ENCODE peak calls at places on chromosome 17, in ten cellular contexts. One of them, this sample, is unnamed.

GRCh38 chr17:63550816-63551639 is 751 bp downstream of the DCAF7 start:
- DNase-seq in nephron progenitor cell: peak; percentile 46
- DNase-seq in endothelial cell: peak; percentile 43
- DNase-seq in progenitor cell of endocrine pancreas: no peak
- DNase-seq in SK-N-SH: peak; percentile 72
- DNase-seq in lower leg skin: peak; percentile 78
- DNase-seq in HFF-Myc: no peak
- DNase-seq in K562: peak; percentile 49
- DNase-seq in heart left ventricle: no peak
- DNase-seq in heart right ventricle: no peak
- DNase-seq in this sample: peak; percentile 70

GRCh38 chr17:50146230-50146926 is 4.1 kb downstream of the PPP1R9B start:
- DNase-seq in K562: no peak
- DNase-seq in nephron progenitor cell: no peak
- DNase-seq in SK-N-SH: no peak
- DNase-seq in lower leg skin: no peak
- DNase-seq in heart right ventricle: no peak
- DNase-seq in heart left ventricle: no peak
- DNase-seq in progenitor cell of endocrine pancreas: no peak
- DNase-seq in HFF-Myc: no peak
- DNase-seq in endothelial cell: no peak
- DNase-seq in this sample: no peak

GRCh38 chr17:79907855-79908254 is 68.6 kb upstream of the CBX4 start:
- DNase-seq in heart left ventricle: no peak
- DNase-seq in HFF-Myc: no peak
- DNase-seq in SK-N-SH: no peak
- DNase-seq in K562: no peak
- DNase-seq in endothelial cell: no peak
- DNase-seq in progenitor cell of endocrine pancreas: no peak
- DNase-seq in lower leg skin: no peak
- DNase-seq in heart right ventricle: no peak
- DNase-seq in nephron progenitor cell: no peak
- DNase-seq in this sample: no peak

GRCh38 chr17:80252871-80253270 is 7.8 kb upstream of the RNF213 start:
- DNase-seq in SK-N-SH: peak; percentile 89
- DNase-seq in K562: no peak
- DNase-seq in endothelial cell: peak; percentile 64
- DNase-seq in nephron progenitor cell: peak; percentile 67
- DNase-seq in heart left ventricle: peak; percentile 48
- DNase-seq in progenitor cell of endocrine pancreas: peak; percentile 34
- DNase-seq in HFF-Myc: no peak
- DNase-seq in lower leg skin: no peak
- DNase-seq in heart right ventricle: no peak
- DNase-seq in this sample: peak; percentile 92

GRCh38 chr17:32835291-32835761 is 41.6 kb downstream of the MYO1D start:
- DNase-seq in endothelial cell: no peak
- DNase-seq in progenitor cell of endocrine pancreas: no peak
- DNase-seq in SK-N-SH: no peak
- DNase-seq in K562: no peak
- DNase-seq in lower leg skin: no peak
- DNase-seq in heart left ventricle: no peak
- DNase-seq in heart right ventricle: no peak
- DNase-seq in nephron progenitor cell: no peak
- DNase-seq in HFF-Myc: no peak
- DNase-seq in this sample: no peak

GRCh38 chr17:51103451-51103850 is 17.2 kb downstream of the SPAG9 start:
- DNase-seq in K562: no peak
- DNase-seq in progenitor cell of endocrine pancreas: no peak
- DNase-seq in endothelial cell: no peak
- DNase-seq in SK-N-SH: no peak
- DNase-seq in nephron progenitor cell: no peak
- DNase-seq in heart right ventricle: no peak
- DNase-seq in lower leg skin: peak; percentile 61
- DNase-seq in heart left ventricle: no peak
- DNase-seq in HFF-Myc: no peak
- DNase-seq in this sample: no peak

GRCh38 chr17:6105608-6106007 is 35.4 kb downstream of the WSCD1 start:
- DNase-seq in lower leg skin: peak; percentile 56
- DNase-seq in K562: no peak
- DNase-seq in HFF-Myc: no peak
- DNase-seq in heart right ventricle: no peak
- DNase-seq in progenitor cell of endocrine pancreas: no peak
- DNase-seq in heart left ventricle: no peak
- DNase-seq in nephron progenitor cell: no peak
- DNase-seq in SK-N-SH: no peak
- DNase-seq in endothelial cell: no peak
- DNase-seq in this sample: peak; percentile 0

GRCh38 chr17:40727447-40728231 is 24.1 kb upstream of the KRT24 start:
- DNase-seq in nephron progenitor cell: no peak
- DNase-seq in endothelial cell: no peak
- DNase-seq in K562: no peak
- DNase-seq in heart right ventricle: no peak
- DNase-seq in lower leg skin: no peak
- DNase-seq in SK-N-SH: no peak
- DNase-seq in HFF-Myc: no peak
- DNase-seq in heart left ventricle: no peak
- DNase-seq in progenitor cell of endocrine pancreas: no peak
- DNase-seq in this sample: no peak

GRCh38 chr17:76826290-76827138 is 41.7 kb upstream of the MGAT5B start:
- DNase-seq in K562: no peak
- DNase-seq in HFF-Myc: no peak
- DNase-seq in endothelial cell: no peak
- DNase-seq in heart left ventricle: no peak
- DNase-seq in nephron progenitor cell: peak; percentile 18
- DNase-seq in progenitor cell of endocrine pancreas: no peak
- DNase-seq in SK-N-SH: peak; percentile 53
- DNase-seq in lower leg skin: no peak
- DNase-seq in heart right ventricle: no peak
- DNase-seq in this sample: no peak
- TF ChIP-seq CTCF in K562: no peak
- TF ChIP-seq CTCF in HFF-Myc: no peak
- TF ChIP-seq CTCF in endothelial cell: no peak
- TF ChIP-seq CTCF in heart left ventricle: no peak
- TF ChIP-seq CTCF in nephron progenitor cell: no peak
- TF ChIP-seq CTCF in progenitor cell of endocrine pancreas: no peak
- TF ChIP-seq CTCF in SK-N-SH: no peak
- TF ChIP-seq CTCF in lower leg skin: no peak
- TF ChIP-seq CTCF in heart right ventricle: no peak
- TF ChIP-seq CTCF in this sample: no peak

DNA sequence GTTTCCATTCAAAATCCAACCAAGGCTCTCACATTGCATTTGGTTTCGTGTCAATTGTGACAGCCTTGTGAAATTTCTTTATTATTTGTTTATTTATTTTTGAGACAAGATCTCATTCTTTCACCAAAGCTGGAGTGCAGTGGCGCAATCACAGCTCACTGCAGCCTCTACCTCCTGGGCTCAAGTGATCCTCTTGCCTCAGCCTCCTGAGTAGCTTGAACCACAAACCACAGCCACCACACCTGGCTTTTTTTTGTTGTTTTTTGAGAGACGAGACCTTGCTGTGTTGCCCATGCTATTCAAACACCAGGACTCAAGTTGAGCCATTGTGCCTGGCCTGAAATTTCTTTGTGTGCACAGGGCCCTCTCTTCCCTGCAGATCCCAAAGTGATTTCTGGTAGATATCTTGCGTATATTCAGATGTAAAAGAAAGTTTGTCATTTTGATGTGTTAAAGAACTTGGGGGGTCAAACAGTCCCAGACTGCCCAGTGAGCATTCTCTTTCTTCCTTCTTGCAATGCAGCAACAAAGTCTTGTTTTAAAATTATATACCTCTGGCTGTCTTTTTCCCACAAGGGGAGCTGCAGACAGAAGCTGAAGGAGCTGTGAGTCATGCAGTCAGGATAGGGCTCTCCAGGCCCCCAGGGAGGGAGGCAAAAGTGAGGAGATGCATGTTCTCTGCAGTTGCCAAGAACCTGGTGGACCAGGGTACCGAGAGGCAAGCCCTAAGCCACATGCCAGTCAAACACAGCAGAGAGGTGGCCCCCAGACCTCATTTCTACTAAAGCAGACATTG is 15.5 kb upstream of the USP22 start:
- DNase-seq in HFF-Myc: no peak
- DNase-seq in K562: no peak
- DNase-seq in nephron progenitor cell: no peak
- DNase-seq in lower leg skin: no peak
- DNase-seq in endothelial cell: no peak
- DNase-seq in SK-N-SH: no peak
- DNase-seq in heart right ventricle: no peak
- DNase-seq in progenitor cell of endocrine pancreas: no peak
- DNase-seq in heart left ventricle: no peak
- DNase-seq in this sample: no peak
- TF ChIP-seq CTCF in HFF-Myc: peak; percentile 10
- TF ChIP-seq CTCF in K562: no peak
- TF ChIP-seq CTCF in nephron progenitor cell: no peak
- TF ChIP-seq CTCF in lower leg skin: no peak
- TF ChIP-seq CTCF in endothelial cell: no peak
- TF ChIP-seq CTCF in SK-N-SH: peak; percentile 46
- TF ChIP-seq CTCF in heart right ventricle: no peak
- TF ChIP-seq CTCF in progenitor cell of endocrine pancreas: no peak
- TF ChIP-seq CTCF in heart left ventricle: no peak
- TF ChIP-seq CTCF in this sample: no peak

GRCh38 chr17:64618848-64619247 is 43.3 kb downstream of the SMURF2 start:
- DNase-seq in nephron progenitor cell: no peak
- DNase-seq in heart left ventricle: no peak
- DNase-seq in HFF-Myc: no peak
- DNase-seq in lower leg skin: no peak
- DNase-seq in endothelial cell: no peak
- DNase-seq in heart right ventricle: no peak
- DNase-seq in K562: no peak
- DNase-seq in progenitor cell of endocrine pancreas: no peak
- DNase-seq in SK-N-SH: no peak
- DNase-seq in this sample: no peak

GRCh38 chr17:64625541-64625940 is 36.6 kb downstream of the SMURF2 start:
- DNase-seq in K562: no peak
- DNase-seq in progenitor cell of endocrine pancreas: no peak
- DNase-seq in nephron progenitor cell: no peak
- DNase-seq in SK-N-SH: no peak
- DNase-seq in heart left ventricle: no peak
- DNase-seq in HFF-Myc: no peak
- DNase-seq in endothelial cell: no peak
- DNase-seq in heart right ventricle: no peak
- DNase-seq in lower leg skin: no peak
- DNase-seq in this sample: no peak

GRCh38 chr17:64626827-64627226 is 35.3 kb downstream of the SMURF2 start:
- DNase-seq in lower leg skin: no peak
- DNase-seq in K562: no peak
- DNase-seq in nephron progenitor cell: no peak
- DNase-seq in HFF-Myc: no peak
- DNase-seq in progenitor cell of endocrine pancreas: no peak
- DNase-seq in endothelial cell: no peak
- DNase-seq in heart right ventricle: no peak
- DNase-seq in heart left ventricle: no peak
- DNase-seq in SK-N-SH: no peak
- DNase-seq in this sample: no peak

GRCh38 chr17:64621772-64622171 is 40.3 kb downstream of the SMURF2 start:
- DNase-seq in nephron progenitor cell: no peak
- DNase-seq in heart left ventricle: no peak
- DNase-seq in SK-N-SH: no peak
- DNase-seq in endothelial cell: no peak
- DNase-seq in HFF-Myc: no peak
- DNase-seq in K562: no peak
- DNase-seq in progenitor cell of endocrine pancreas: no peak
- DNase-seq in heart right ventricle: no peak
- DNase-seq in lower leg skin: no peak
- DNase-seq in this sample: no peak

DNA sequence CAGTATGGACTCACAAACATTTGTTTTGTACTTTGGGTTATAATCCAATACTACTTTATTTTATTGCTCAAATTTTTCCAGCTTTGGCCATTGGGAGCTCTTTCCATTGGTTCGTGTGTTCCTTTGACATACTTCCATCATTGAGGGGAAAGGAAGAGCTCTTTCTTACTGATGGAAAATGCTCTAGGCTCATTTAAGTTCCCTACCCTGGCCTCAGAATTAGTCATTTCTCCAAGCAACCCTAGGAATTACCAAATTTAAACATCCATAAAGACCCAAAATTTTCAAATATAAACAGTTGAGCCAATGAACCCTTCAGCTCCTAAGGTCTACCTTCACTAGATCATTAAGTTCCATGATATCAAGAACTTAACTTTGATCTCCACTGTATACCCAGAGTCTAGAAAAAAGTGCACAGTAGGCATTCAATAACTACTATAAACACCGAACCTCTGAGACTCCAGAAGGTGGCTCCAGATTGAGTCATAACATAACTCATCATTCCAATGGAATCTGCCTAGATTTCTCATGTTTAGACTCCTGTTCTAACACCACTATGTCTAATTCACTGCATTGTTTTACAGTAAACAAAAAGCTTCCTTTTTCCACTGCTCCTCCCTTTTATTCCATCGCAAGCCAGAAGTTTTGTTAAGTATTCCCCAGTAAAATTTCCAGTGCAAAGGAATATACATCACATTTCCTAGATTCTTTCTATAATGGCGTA is 39.0 kb downstream of the SMURF2 start:
- DNase-seq in progenitor cell of endocrine pancreas: no peak
- DNase-seq in lower leg skin: no peak
- DNase-seq in nephron progenitor cell: no peak
- DNase-seq in SK-N-SH: no peak
- DNase-seq in HFF-Myc: peak; percentile 65
- DNase-seq in K562: no peak
- DNase-seq in heart left ventricle: no peak
- DNase-seq in heart right ventricle: no peak
- DNase-seq in endothelial cell: no peak
- DNase-seq in this sample: no peak
- TF ChIP-seq CTCF in progenitor cell of endocrine pancreas: no peak
- TF ChIP-seq CTCF in lower leg skin: no peak
- TF ChIP-seq CTCF in nephron progenitor cell: no peak
- TF ChIP-seq CTCF in SK-N-SH: no peak
- TF ChIP-seq CTCF in HFF-Myc: no peak
- TF ChIP-seq CTCF in K562: no peak
- TF ChIP-seq CTCF in heart left ventricle: no peak
- TF ChIP-seq CTCF in heart right ventricle: no peak
- TF ChIP-seq CTCF in endothelial cell: no peak
- TF ChIP-seq CTCF in this sample: no peak

DNA sequence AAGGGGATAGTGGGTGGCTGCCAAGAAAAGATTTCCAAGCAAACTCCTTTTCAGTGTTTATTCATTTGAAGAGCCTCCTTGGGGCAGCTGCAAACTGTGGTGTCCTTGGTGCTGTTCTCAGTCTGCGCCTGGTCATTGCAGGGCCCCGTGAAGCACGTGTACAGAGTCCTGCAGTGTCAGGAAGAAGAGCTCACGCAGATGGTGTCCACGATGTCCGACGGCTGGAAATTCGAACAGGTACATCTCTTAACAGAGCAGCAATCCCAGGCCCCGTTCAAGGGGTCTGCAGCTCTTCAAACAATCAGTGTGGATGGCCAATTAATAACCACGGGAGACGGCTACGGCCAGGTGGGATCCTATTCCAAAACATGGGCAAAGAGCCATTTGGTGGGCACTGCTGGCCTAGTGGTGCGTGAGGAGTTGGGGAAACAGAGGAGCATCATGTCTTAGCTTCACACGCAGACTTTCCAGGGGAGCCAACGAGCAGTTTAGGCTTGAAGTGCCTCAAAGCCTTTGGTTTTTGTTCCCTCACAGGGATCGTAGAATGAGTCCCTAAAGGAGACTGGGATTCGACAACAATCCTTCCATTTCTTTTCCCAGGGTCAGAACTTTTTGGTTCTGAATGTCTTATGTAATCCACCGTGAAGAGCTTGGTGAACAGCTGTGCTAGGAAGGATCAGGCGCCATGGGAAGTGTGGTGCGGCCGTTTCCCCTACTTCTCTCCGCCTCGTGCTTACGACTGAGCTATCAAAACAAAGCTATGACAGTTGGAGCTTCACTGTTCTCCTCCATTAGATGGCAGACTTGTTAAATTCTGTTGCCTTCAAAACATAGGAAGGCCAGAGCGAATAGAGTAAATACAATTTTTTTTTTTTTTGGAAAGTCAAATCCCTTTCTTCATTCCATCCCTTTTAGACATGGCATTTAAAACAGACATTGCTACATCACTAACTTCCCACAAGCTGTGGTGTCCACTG is 12.6 kb downstream of the KCTD2 start:
- DNase-seq in heart right ventricle: peak; percentile 55
- DNase-seq in heart left ventricle: no peak
- DNase-seq in endothelial cell: no peak
- DNase-seq in progenitor cell of endocrine pancreas: no peak
- DNase-seq in HFF-Myc: no peak
- DNase-seq in SK-N-SH: peak; percentile 47
- DNase-seq in lower leg skin: no peak
- DNase-seq in nephron progenitor cell: no peak
- DNase-seq in K562: no peak
- DNase-seq in this sample: peak; percentile 83
- TF ChIP-seq CTCF in heart right ventricle: peak; percentile 66
- TF ChIP-seq CTCF in heart left ventricle: peak; percentile 66
- TF ChIP-seq CTCF in endothelial cell: no peak
- TF ChIP-seq CTCF in progenitor cell of endocrine pancreas: no peak
- TF ChIP-seq CTCF in HFF-Myc: peak; percentile 33
- TF ChIP-seq CTCF in SK-N-SH: peak; percentile 57
- TF ChIP-seq CTCF in lower leg skin: no peak
- TF ChIP-seq CTCF in nephron progenitor cell: peak; percentile 13
- TF ChIP-seq CTCF in K562: peak; percentile 57
- TF ChIP-seq CTCF in this sample: peak; percentile 57

This sample was measured in WERI-Rb-1.